ENCODE peak calls at places on chromosomes 6 and 20, in nine cellular contexts. One of them, this sample, is unnamed.

GRCh38 chr20:58889334-58890072 is 37.0 kb downstream of the GNAS start:
- DNase-seq in spleen: peak; percentile 87
- DNase-seq in adrenal gland: no peak
- DNase-seq in esophagus squamous epithelium: no peak
- DNase-seq in gastrocnemius medialis: no peak
- DNase-seq in ovary: peak; percentile 52
- DNase-seq in IMR-90: no peak
- DNase-seq in tibial nerve: no peak
- DNase-seq in GM12891: no peak
- DNase-seq in this sample: no peak

GRCh38 chr6:89145461-89145961 is 344 bp upstream of the PM20D2 start:
- DNase-seq in spleen: no peak
- DNase-seq in adrenal gland: no peak
- DNase-seq in esophagus squamous epithelium: no peak
- DNase-seq in gastrocnemius medialis: no peak
- DNase-seq in ovary: no peak
- DNase-seq in IMR-90: peak; percentile 15
- DNase-seq in tibial nerve: no peak
- DNase-seq in GM12891: peak; percentile 37
- DNase-seq in this sample: no peak

GRCh38 chr20:14219801-14220461 is 117.5 kb downstream of the FLRT3 start:
- DNase-seq in spleen: no peak
- DNase-seq in adrenal gland: no peak
- DNase-seq in esophagus squamous epithelium: no peak
- DNase-seq in gastrocnemius medialis: no peak
- DNase-seq in ovary: no peak
- DNase-seq in IMR-90: no peak
- DNase-seq in tibial nerve: no peak
- DNase-seq in GM12891: no peak
- DNase-seq in this sample: no peak

GRCh38 chr20:59600472-59600871 is 3.9 kb upstream of the PHACTR3 start:
- DNase-seq in spleen: no peak
- DNase-seq in adrenal gland: no peak
- DNase-seq in esophagus squamous epithelium: no peak
- DNase-seq in gastrocnemius medialis: no peak
- DNase-seq in ovary: no peak
- DNase-seq in IMR-90: no peak
- DNase-seq in tibial nerve: no peak
- DNase-seq in GM12891: no peak
- DNase-seq in this sample: no peak

GRCh38 chr6:11663519-11663918 is 115.1 kb downstream of the ADTRP start:
- DNase-seq in spleen: no peak
- DNase-seq in adrenal gland: no peak
- DNase-seq in esophagus squamous epithelium: no peak
- DNase-seq in gastrocnemius medialis: no peak
- DNase-seq in ovary: no peak
- DNase-seq in IMR-90: no peak
- DNase-seq in tibial nerve: no peak
- DNase-seq in GM12891: no peak
- DNase-seq in this sample: no peak

GRCh38 chr20:58382096-58382495 is 6.9 kb upstream of the VAPB start:
- DNase-seq in spleen: no peak
- DNase-seq in adrenal gland: no peak
- DNase-seq in esophagus squamous epithelium: no peak
- DNase-seq in gastrocnemius medialis: no peak
- DNase-seq in ovary: no peak
- DNase-seq in IMR-90: no peak
- DNase-seq in tibial nerve: no peak
- DNase-seq in GM12891: no peak
- DNase-seq in this sample: no peak

GRCh38 chr20:4633379-4633778 is 88.3 kb upstream of the PRND start:
- DNase-seq in spleen: no peak
- DNase-seq in adrenal gland: no peak
- DNase-seq in esophagus squamous epithelium: no peak
- DNase-seq in gastrocnemius medialis: no peak
- DNase-seq in ovary: no peak
- DNase-seq in IMR-90: no peak
- DNase-seq in tibial nerve: no peak
- DNase-seq in GM12891: no peak
- DNase-seq in this sample: no peak

GRCh38 chr6:159002432-159003160 is 2.6 kb upstream of the RSPH3 start:
- DNase-seq in spleen: no peak
- DNase-seq in adrenal gland: no peak
- DNase-seq in esophagus squamous epithelium: no peak
- DNase-seq in gastrocnemius medialis: no peak
- DNase-seq in ovary: no peak
- DNase-seq in IMR-90: peak; percentile 61
- DNase-seq in tibial nerve: no peak
- DNase-seq in GM12891: no peak
- DNase-seq in this sample: no peak

GRCh38 chr6:35089216-35089934 is 51.8 kb downstream of the TCP11 start:
- DNase-seq in spleen: no peak
- DNase-seq in adrenal gland: no peak
- DNase-seq in esophagus squamous epithelium: no peak
- DNase-seq in gastrocnemius medialis: no peak
- DNase-seq in ovary: no peak
- DNase-seq in IMR-90: no peak
- DNase-seq in tibial nerve: no peak
- DNase-seq in GM12891: no peak
- DNase-seq in this sample: peak; percentile 47

GRCh38 chr6:150915868-150916267 is 50.4 kb downstream of the MTHFD1L start:
- DNase-seq in spleen: no peak
- DNase-seq in adrenal gland: no peak
- DNase-seq in esophagus squamous epithelium: no peak
- DNase-seq in gastrocnemius medialis: no peak
- DNase-seq in ovary: no peak
- DNase-seq in IMR-90: no peak
- DNase-seq in tibial nerve: no peak
- DNase-seq in GM12891: no peak
- DNase-seq in this sample: no peak

GRCh38 chr6:10837009-10837691 is 1.2 kb downstream of the MAK start:
- DNase-seq in spleen: peak; percentile 78
- DNase-seq in adrenal gland: peak; percentile 59
- DNase-seq in esophagus squamous epithelium: no peak
- DNase-seq in gastrocnemius medialis: peak; percentile 6
- DNase-seq in ovary: peak; percentile 22
- DNase-seq in IMR-90: no peak
- DNase-seq in tibial nerve: no peak
- DNase-seq in GM12891: no peak
- DNase-seq in this sample: peak; percentile 66

GRCh38 chr6:101401792-101402617 is 8.5 kb downstream of the GRIK2 start:
- DNase-seq in spleen: no peak
- DNase-seq in adrenal gland: no peak
- DNase-seq in esophagus squamous epithelium: no peak
- DNase-seq in gastrocnemius medialis: no peak
- DNase-seq in ovary: peak; percentile 14
- DNase-seq in IMR-90: peak; percentile 46
- DNase-seq in tibial nerve: no peak
- DNase-seq in GM12891: no peak
- DNase-seq in this sample: no peak

DNA sequence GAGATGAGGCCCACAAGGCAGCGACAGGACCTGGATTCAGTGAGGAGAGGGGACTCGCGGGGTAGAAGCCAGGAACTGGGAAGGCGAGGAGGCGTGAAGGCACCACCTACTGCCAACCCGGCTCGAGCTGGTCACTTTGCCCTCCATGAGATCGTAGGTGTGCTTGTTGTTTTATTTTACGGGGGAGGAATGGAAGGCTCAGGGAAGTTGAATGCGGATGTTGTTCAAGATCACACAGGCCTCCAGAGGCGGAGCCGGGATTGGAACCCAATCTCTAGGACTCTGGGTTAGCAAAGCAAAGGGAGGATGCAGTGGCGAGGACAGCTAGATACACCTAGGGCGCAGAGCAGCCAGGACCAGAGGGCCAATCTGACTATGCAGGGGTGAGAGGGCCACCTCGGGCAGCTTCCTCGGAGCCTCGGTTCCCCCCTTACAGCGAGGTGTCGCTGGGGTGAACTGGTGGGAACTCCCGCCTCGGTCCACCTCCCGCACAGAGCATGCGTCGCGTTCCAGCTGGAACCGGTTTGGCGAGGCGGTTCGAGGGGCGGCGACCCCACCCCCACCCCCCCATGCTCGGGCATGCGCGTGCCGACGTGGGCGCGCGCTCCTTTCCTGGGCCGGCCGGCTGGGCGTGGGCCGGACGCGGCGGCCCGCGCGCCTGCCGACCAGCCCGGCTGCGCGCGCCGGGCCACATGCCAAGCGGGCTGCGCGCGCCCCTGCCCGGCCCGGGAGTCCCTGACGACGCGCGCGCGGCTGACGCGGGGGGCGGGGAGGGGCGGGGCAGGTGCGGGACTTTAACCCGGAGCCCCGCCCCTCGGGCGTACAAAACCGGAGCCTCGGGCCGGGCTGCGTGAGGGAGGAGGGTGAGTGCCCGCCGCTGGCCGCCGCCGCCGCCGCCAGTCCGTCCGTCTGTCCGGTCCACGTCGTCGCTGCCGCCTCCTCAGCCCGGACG is 80.4 kb upstream of the MYL9 start:
- DNase-seq in spleen: peak; percentile 97
- DNase-seq in adrenal gland: peak; percentile 93
- DNase-seq in esophagus squamous epithelium: peak; percentile 82
- DNase-seq in gastrocnemius medialis: peak; percentile 88
- DNase-seq in ovary: peak; percentile 93
- DNase-seq in IMR-90: peak; percentile 84
- DNase-seq in tibial nerve: peak; percentile 93
- DNase-seq in GM12891: peak; percentile 87
- DNase-seq in this sample: peak; percentile 95
- TF ChIP-seq POLR2A in spleen: no peak
- TF ChIP-seq POLR2A in adrenal gland: peak; percentile 92
- TF ChIP-seq POLR2A in esophagus squamous epithelium: no peak
- TF ChIP-seq POLR2A in gastrocnemius medialis: peak; percentile 99
- TF ChIP-seq POLR2A in ovary: peak; percentile 89
- TF ChIP-seq POLR2A in IMR-90: peak; percentile 88
- TF ChIP-seq POLR2A in tibial nerve: peak; percentile 97
- TF ChIP-seq POLR2A in GM12891: peak; percentile 18
- TF ChIP-seq POLR2A in this sample: peak; percentile 97

GRCh38 chr6:144152334-144152900 is 2.1 kb downstream of the STX11 start:
- DNase-seq in spleen: peak; percentile 80
- DNase-seq in adrenal gland: no peak
- DNase-seq in esophagus squamous epithelium: no peak
- DNase-seq in gastrocnemius medialis: no peak
- DNase-seq in ovary: no peak
- DNase-seq in IMR-90: no peak
- DNase-seq in tibial nerve: no peak
- DNase-seq in GM12891: no peak
- DNase-seq in this sample: no peak

GRCh38 chr6:144149558-144149893 is 791 bp upstream of the STX11 start:
- DNase-seq in spleen: no peak
- DNase-seq in adrenal gland: no peak
- DNase-seq in esophagus squamous epithelium: no peak
- DNase-seq in gastrocnemius medialis: no peak
- DNase-seq in ovary: no peak
- DNase-seq in IMR-90: no peak
- DNase-seq in tibial nerve: no peak
- DNase-seq in GM12891: no peak
- DNase-seq in this sample: no peak

GRCh38 chr6:144149894-144150672 is at the start of gene STX11:
- DNase-seq in spleen: peak; percentile 95
- DNase-seq in adrenal gland: peak; percentile 56
- DNase-seq in esophagus squamous epithelium: no peak
- DNase-seq in gastrocnemius medialis: peak; percentile 19
- DNase-seq in ovary: peak; percentile 56
- DNase-seq in IMR-90: peak; percentile 29
- DNase-seq in tibial nerve: peak; percentile 21
- DNase-seq in GM12891: peak; percentile 64
- DNase-seq in this sample: peak; percentile 74

GRCh38 chr6:144150673-144151009 is 324 bp downstream of the STX11 start:
- DNase-seq in spleen: peak; percentile 85
- DNase-seq in adrenal gland: no peak
- DNase-seq in esophagus squamous epithelium: no peak
- DNase-seq in gastrocnemius medialis: no peak
- DNase-seq in ovary: no peak
- DNase-seq in IMR-90: peak; percentile 18
- DNase-seq in tibial nerve: no peak
- DNase-seq in GM12891: no peak
- DNase-seq in this sample: no peak

GRCh38 chr6:144151010-144151727 is 852 bp downstream of the STX11 start:
- DNase-seq in spleen: peak; percentile 77
- DNase-seq in adrenal gland: peak; percentile 51
- DNase-seq in esophagus squamous epithelium: no peak
- DNase-seq in gastrocnemius medialis: no peak
- DNase-seq in ovary: no peak
- DNase-seq in IMR-90: no peak
- DNase-seq in tibial nerve: no peak
- DNase-seq in GM12891: peak; percentile 17
- DNase-seq in this sample: peak; percentile 31
- TF ChIP-seq POLR2A in spleen: no peak
- TF ChIP-seq POLR2A in adrenal gland: peak; percentile 71
- TF ChIP-seq POLR2A in esophagus squamous epithelium: no peak
- TF ChIP-seq POLR2A in gastrocnemius medialis: peak; percentile 34
- TF ChIP-seq POLR2A in ovary: no peak
- TF ChIP-seq POLR2A in IMR-90: no peak
- TF ChIP-seq POLR2A in tibial nerve: no peak
- TF ChIP-seq POLR2A in GM12891: peak; percentile 70
- TF ChIP-seq POLR2A in this sample: peak; percentile 78

GRCh38 chr6:3162067-3162497 is 4.7 kb upstream of the TUBB2A start:
- DNase-seq in spleen: no peak
- DNase-seq in adrenal gland: no peak
- DNase-seq in esophagus squamous epithelium: no peak
- DNase-seq in gastrocnemius medialis: no peak
- DNase-seq in ovary: no peak
- DNase-seq in IMR-90: no peak
- DNase-seq in tibial nerve: no peak
- DNase-seq in GM12891: no peak
- DNase-seq in this sample: no peak
- TF ChIP-seq POLR2A in spleen: no peak
- TF ChIP-seq POLR2A in adrenal gland: no peak
- TF ChIP-seq POLR2A in esophagus squamous epithelium: no peak
- TF ChIP-seq POLR2A in gastrocnemius medialis: no peak
- TF ChIP-seq POLR2A in ovary: no peak
- TF ChIP-seq POLR2A in IMR-90: no peak
- TF ChIP-seq POLR2A in tibial nerve: no peak
- TF ChIP-seq POLR2A in GM12891: no peak
- TF ChIP-seq POLR2A in this sample: no peak

GRCh38 chr6:28311139-28311823 is 24.7 kb downstream of the ZSCAN31 start:
- DNase-seq in spleen: no peak
- DNase-seq in adrenal gland: no peak
- DNase-seq in esophagus squamous epithelium: no peak
- DNase-seq in gastrocnemius medialis: no peak
- DNase-seq in ovary: no peak
- DNase-seq in IMR-90: no peak
- DNase-seq in tibial nerve: no peak
- DNase-seq in GM12891: no peak
- DNase-seq in this sample: no peak

GRCh38 chr6:28312939-28313338 is 23.0 kb downstream of the ZSCAN31 start:
- DNase-seq in spleen: no peak
- DNase-seq in adrenal gland: no peak
- DNase-seq in esophagus squamous epithelium: no peak
- DNase-seq in gastrocnemius medialis: no peak
- DNase-seq in ovary: no peak
- DNase-seq in IMR-90: no peak
- DNase-seq in tibial nerve: no peak
- DNase-seq in GM12891: no peak
- DNase-seq in this sample: no peak

GRCh38 chr6:28315628-28316027 is 20.3 kb downstream of the ZSCAN31 start:
- DNase-seq in spleen: no peak
- DNase-seq in adrenal gland: peak; percentile 43
- DNase-seq in esophagus squamous epithelium: no peak
- DNase-seq in gastrocnemius medialis: no peak
- DNase-seq in ovary: no peak
- DNase-seq in IMR-90: peak; percentile 14
- DNase-seq in tibial nerve: no peak
- DNase-seq in GM12891: no peak
- DNase-seq in this sample: no peak
- TF ChIP-seq POLR2A in spleen: no peak
- TF ChIP-seq POLR2A in adrenal gland: no peak
- TF ChIP-seq POLR2A in esophagus squamous epithelium: no peak
- TF ChIP-seq POLR2A in gastrocnemius medialis: no peak
- TF ChIP-seq POLR2A in ovary: no peak
- TF ChIP-seq POLR2A in IMR-90: no peak
- TF ChIP-seq POLR2A in tibial nerve: no peak
- TF ChIP-seq POLR2A in GM12891: no peak
- TF ChIP-seq POLR2A in this sample: no peak